ENCODE peak calls at places on chromosomes 16 and 17, in ten cellular contexts. One of them, this sample, is unnamed.

GRCh38 chr16:85903576-85903975 is 4.6 kb downstream of the IRF8 start:
- DNase-seq in A549: no peak
- DNase-seq in AG10803: no peak
- DNase-seq in PC-9: no peak
- DNase-seq in fibroblast of mammary gland: no peak
- DNase-seq in CD4-positive, CD25-positive, alpha-beta regulatory T cell: no peak
- DNase-seq in heart left ventricle: no peak
- DNase-seq in Jurkat, Clone E6-1: peak
- DNase-seq in right lobe of liver: no peak
- DNase-seq in transverse colon: no peak
- DNase-seq in this sample: no peak

GRCh38 chr16:19583665-19584300 is 28.3 kb downstream of the VPS35L start:
- DNase-seq in transverse colon: peak
- DNase-seq in A549: peak
- DNase-seq in AG10803: peak
- DNase-seq in fibroblast of mammary gland: peak
- DNase-seq in PC-9: peak
- DNase-seq in right lobe of liver: no peak
- DNase-seq in Jurkat, Clone E6-1: peak
- DNase-seq in CD4-positive, CD25-positive, alpha-beta regulatory T cell: peak
- DNase-seq in heart left ventricle: no peak
- DNase-seq in this sample: peak

GRCh38 chr16:53695070-53695469 is 8.6 kb downstream of the RPGRIP1L start:
- DNase-seq in A549: no peak
- DNase-seq in right lobe of liver: no peak
- DNase-seq in CD4-positive, CD25-positive, alpha-beta regulatory T cell: no peak
- DNase-seq in Jurkat, Clone E6-1: no peak
- DNase-seq in AG10803: peak
- DNase-seq in transverse colon: no peak
- DNase-seq in fibroblast of mammary gland: peak
- DNase-seq in heart left ventricle: no peak
- DNase-seq in PC-9: no peak
- DNase-seq in this sample: no peak

GRCh38 chr16:25838724-25839186 is 147.0 kb downstream of the HS3ST4 start:
- DNase-seq in transverse colon: peak
- DNase-seq in AG10803: peak
- DNase-seq in PC-9: peak
- DNase-seq in Jurkat, Clone E6-1: peak
- DNase-seq in CD4-positive, CD25-positive, alpha-beta regulatory T cell: peak
- DNase-seq in right lobe of liver: no peak
- DNase-seq in fibroblast of mammary gland: peak
- DNase-seq in A549: peak
- DNase-seq in heart left ventricle: no peak
- DNase-seq in this sample: peak

GRCh38 chr17:55265434-55266021 is 768 bp downstream of the HLF start:
- DNase-seq in right lobe of liver: no peak
- DNase-seq in heart left ventricle: no peak
- DNase-seq in Jurkat, Clone E6-1: no peak
- DNase-seq in PC-9: no peak
- DNase-seq in transverse colon: no peak
- DNase-seq in CD4-positive, CD25-positive, alpha-beta regulatory T cell: no peak
- DNase-seq in fibroblast of mammary gland: no peak
- DNase-seq in A549: no peak
- DNase-seq in AG10803: no peak
- DNase-seq in this sample: no peak

GRCh38 chr16:87860553-87861299 is 8.6 kb downstream of the SLC7A5 start:
- DNase-seq in AG10803: peak
- DNase-seq in CD4-positive, CD25-positive, alpha-beta regulatory T cell: no peak
- DNase-seq in fibroblast of mammary gland: peak
- DNase-seq in Jurkat, Clone E6-1: no peak
- DNase-seq in heart left ventricle: peak
- DNase-seq in transverse colon: no peak
- DNase-seq in right lobe of liver: no peak
- DNase-seq in PC-9: peak
- DNase-seq in A549: peak
- DNase-seq in this sample: no peak

GRCh38 chr17:78798695-78799559 is 16.9 kb upstream of the CYTH1 start:
- DNase-seq in right lobe of liver: no peak
- DNase-seq in Jurkat, Clone E6-1: no peak
- DNase-seq in fibroblast of mammary gland: peak
- DNase-seq in heart left ventricle: no peak
- DNase-seq in transverse colon: no peak
- DNase-seq in A549: peak
- DNase-seq in PC-9: no peak
- DNase-seq in CD4-positive, CD25-positive, alpha-beta regulatory T cell: peak
- DNase-seq in AG10803: peak
- DNase-seq in this sample: no peak

GRCh38 chr17:81427446-81428120 is 32.3 kb downstream of the BAHCC1 start:
- DNase-seq in heart left ventricle: peak
- DNase-seq in AG10803: no peak
- DNase-seq in fibroblast of mammary gland: no peak
- DNase-seq in Jurkat, Clone E6-1: no peak
- DNase-seq in A549: no peak
- DNase-seq in right lobe of liver: peak
- DNase-seq in CD4-positive, CD25-positive, alpha-beta regulatory T cell: no peak
- DNase-seq in PC-9: no peak
- DNase-seq in transverse colon: peak
- DNase-seq in this sample: no peak

GRCh38 chr17:81991684-81992513 is 14.5 kb downstream of the ASPSCR1 start:
- DNase-seq in AG10803: peak
- DNase-seq in Jurkat, Clone E6-1: no peak
- DNase-seq in CD4-positive, CD25-positive, alpha-beta regulatory T cell: no peak
- DNase-seq in transverse colon: peak
- DNase-seq in fibroblast of mammary gland: peak
- DNase-seq in PC-9: peak
- DNase-seq in A549: peak
- DNase-seq in right lobe of liver: peak
- DNase-seq in heart left ventricle: peak
- DNase-seq in this sample: peak

GRCh38 chr17:17944743-17945142 is 27.5 kb downstream of the TOM1L2 start:
- DNase-seq in A549: no peak
- DNase-seq in right lobe of liver: no peak
- DNase-seq in AG10803: no peak
- DNase-seq in CD4-positive, CD25-positive, alpha-beta regulatory T cell: no peak
- DNase-seq in fibroblast of mammary gland: no peak
- DNase-seq in heart left ventricle: no peak
- DNase-seq in PC-9: no peak
- DNase-seq in transverse colon: no peak
- DNase-seq in Jurkat, Clone E6-1: no peak
- DNase-seq in this sample: no peak

GRCh38 chr17:73539176-73539575 is 105.1 kb downstream of the SDK2 start:
- DNase-seq in PC-9: no peak
- DNase-seq in CD4-positive, CD25-positive, alpha-beta regulatory T cell: no peak
- DNase-seq in fibroblast of mammary gland: no peak
- DNase-seq in heart left ventricle: no peak
- DNase-seq in A549: no peak
- DNase-seq in AG10803: no peak
- DNase-seq in Jurkat, Clone E6-1: no peak
- DNase-seq in right lobe of liver: no peak
- DNase-seq in transverse colon: no peak
- DNase-seq in this sample: no peak

GRCh38 chr17:64264891-64265290 is 1.8 kb upstream of the TEX2 start:
- DNase-seq in PC-9: peak
- DNase-seq in Jurkat, Clone E6-1: no peak
- DNase-seq in A549: no peak
- DNase-seq in fibroblast of mammary gland: no peak
- DNase-seq in transverse colon: no peak
- DNase-seq in CD4-positive, CD25-positive, alpha-beta regulatory T cell: no peak
- DNase-seq in AG10803: no peak
- DNase-seq in heart left ventricle: no peak
- DNase-seq in right lobe of liver: no peak
- DNase-seq in this sample: no peak

GRCh38 chr16:83200005-83200779 is 573.4 kb downstream of the CDH13 start:
- DNase-seq in Jurkat, Clone E6-1: no peak
- DNase-seq in right lobe of liver: no peak
- DNase-seq in transverse colon: no peak
- DNase-seq in CD4-positive, CD25-positive, alpha-beta regulatory T cell: no peak
- DNase-seq in A549: peak
- DNase-seq in PC-9: no peak
- DNase-seq in heart left ventricle: no peak
- DNase-seq in fibroblast of mammary gland: peak
- DNase-seq in AG10803: peak
- DNase-seq in this sample: peak

GRCh38 chr17:68704897-68705296 is 103.7 kb upstream of the FAM20A start:
- DNase-seq in heart left ventricle: peak
- DNase-seq in A549: no peak
- DNase-seq in transverse colon: no peak
- DNase-seq in right lobe of liver: no peak
- DNase-seq in PC-9: no peak
- DNase-seq in Jurkat, Clone E6-1: no peak
- DNase-seq in CD4-positive, CD25-positive, alpha-beta regulatory T cell: no peak
- DNase-seq in fibroblast of mammary gland: peak
- DNase-seq in AG10803: peak
- DNase-seq in this sample: no peak
- H3K4me3 ChIP-seq in heart left ventricle: no peak
- H3K4me3 ChIP-seq in A549: no peak
- H3K4me3 ChIP-seq in transverse colon: no peak
- H3K4me3 ChIP-seq in right lobe of liver: no peak
- H3K4me3 ChIP-seq in PC-9: no peak
- H3K4me3 ChIP-seq in Jurkat, Clone E6-1: no peak
- H3K4me3 ChIP-seq in CD4-positive, CD25-positive, alpha-beta regulatory T cell: no peak
- H3K4me3 ChIP-seq in fibroblast of mammary gland: no peak
- H3K4me3 ChIP-seq in AG10803: peak
- H3K4me3 ChIP-seq in this sample: no peak

DNA sequence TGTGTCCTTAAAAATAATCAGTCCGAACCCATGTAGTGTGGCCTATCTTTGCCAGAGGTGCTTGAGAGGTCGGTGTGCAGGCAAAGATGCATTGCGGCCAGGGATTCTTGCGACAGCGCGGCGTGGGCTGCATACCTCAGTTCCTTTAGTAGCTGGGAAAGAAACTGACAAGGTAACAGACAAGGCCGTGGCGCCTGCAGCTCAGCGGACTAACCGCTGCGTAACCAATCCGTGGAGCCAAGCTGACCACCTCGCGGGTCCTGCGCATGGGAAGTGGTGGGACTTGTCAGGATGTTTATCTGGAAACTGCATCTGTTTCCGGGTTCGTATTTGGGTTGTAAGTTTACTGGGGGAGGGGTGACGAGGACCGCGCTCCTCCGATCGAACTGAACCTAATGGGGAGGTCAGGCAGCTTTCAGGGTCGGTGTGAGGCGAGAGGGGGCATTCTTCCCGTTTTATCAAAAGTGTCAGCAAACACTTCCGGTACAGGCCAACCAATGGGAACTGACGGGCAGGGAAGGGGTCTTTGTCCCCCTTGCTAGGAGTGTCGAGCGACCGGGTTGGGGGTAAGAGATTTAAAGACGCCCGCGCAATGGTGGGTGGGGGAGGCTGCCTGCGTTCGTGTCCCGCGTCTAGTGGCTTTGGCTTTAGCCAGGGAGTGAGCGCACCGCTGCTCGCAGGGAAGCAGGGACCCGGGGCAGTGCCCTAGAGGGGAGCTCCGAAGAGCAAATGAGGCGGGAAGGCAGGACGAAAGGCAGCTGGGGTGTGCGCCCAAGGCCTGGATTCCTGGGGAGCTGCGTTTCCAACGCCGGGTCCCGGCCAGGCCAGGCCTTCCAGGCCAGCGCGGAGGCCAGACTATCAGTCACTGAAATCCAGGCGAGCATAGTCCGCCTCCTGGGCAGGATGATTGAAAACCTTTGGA is 7.0 kb downstream of the IRX6 start:
- DNase-seq in CD4-positive, CD25-positive, alpha-beta regulatory T cell: no peak
- DNase-seq in fibroblast of mammary gland: no peak
- DNase-seq in AG10803: no peak
- DNase-seq in A549: no peak
- DNase-seq in right lobe of liver: no peak
- DNase-seq in transverse colon: no peak
- DNase-seq in Jurkat, Clone E6-1: no peak
- DNase-seq in heart left ventricle: no peak
- DNase-seq in PC-9: no peak
- DNase-seq in this sample: no peak
- H3K4me3 ChIP-seq in CD4-positive, CD25-positive, alpha-beta regulatory T cell: no peak
- H3K4me3 ChIP-seq in fibroblast of mammary gland: no peak
- H3K4me3 ChIP-seq in AG10803: no peak
- H3K4me3 ChIP-seq in A549: no peak
- H3K4me3 ChIP-seq in right lobe of liver: no peak
- H3K4me3 ChIP-seq in transverse colon: no peak
- H3K4me3 ChIP-seq in Jurkat, Clone E6-1: no peak
- H3K4me3 ChIP-seq in heart left ventricle: peak
- H3K4me3 ChIP-seq in PC-9: no peak
- H3K4me3 ChIP-seq in this sample: no peak

DNA sequence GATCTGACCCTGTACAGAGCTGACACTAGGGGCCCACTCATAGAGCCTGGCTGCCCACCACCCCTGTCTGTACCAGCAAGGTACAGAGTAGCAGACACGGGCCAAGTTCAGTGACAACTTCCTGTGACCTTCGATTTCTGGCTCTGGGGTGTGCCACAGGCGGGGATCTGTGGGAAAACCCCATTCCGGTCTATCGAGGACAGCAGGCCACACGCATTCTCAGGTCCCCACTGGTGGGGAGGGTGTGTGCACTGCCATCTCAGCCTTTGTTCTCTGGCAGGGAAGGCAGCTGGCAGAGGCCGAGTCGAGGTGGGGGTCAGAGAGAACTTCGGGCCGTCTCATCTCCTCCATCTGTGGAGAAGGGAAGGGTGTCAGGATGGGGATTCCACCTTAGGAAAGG is 10.0 kb downstream of the NLE1 start:
- DNase-seq in transverse colon: peak
- DNase-seq in PC-9: no peak
- DNase-seq in A549: no peak
- DNase-seq in AG10803: no peak
- DNase-seq in CD4-positive, CD25-positive, alpha-beta regulatory T cell: no peak
- DNase-seq in heart left ventricle: no peak
- DNase-seq in fibroblast of mammary gland: no peak
- DNase-seq in right lobe of liver: no peak
- DNase-seq in Jurkat, Clone E6-1: no peak
- DNase-seq in this sample: no peak
- H3K4me3 ChIP-seq in transverse colon: no peak
- H3K4me3 ChIP-seq in PC-9: no peak
- H3K4me3 ChIP-seq in A549: no peak
- H3K4me3 ChIP-seq in AG10803: no peak
- H3K4me3 ChIP-seq in CD4-positive, CD25-positive, alpha-beta regulatory T cell: no peak
- H3K4me3 ChIP-seq in heart left ventricle: no peak
- H3K4me3 ChIP-seq in fibroblast of mammary gland: no peak
- H3K4me3 ChIP-seq in right lobe of liver: no peak
- H3K4me3 ChIP-seq in Jurkat, Clone E6-1: no peak
- H3K4me3 ChIP-seq in this sample: no peak

DNA sequence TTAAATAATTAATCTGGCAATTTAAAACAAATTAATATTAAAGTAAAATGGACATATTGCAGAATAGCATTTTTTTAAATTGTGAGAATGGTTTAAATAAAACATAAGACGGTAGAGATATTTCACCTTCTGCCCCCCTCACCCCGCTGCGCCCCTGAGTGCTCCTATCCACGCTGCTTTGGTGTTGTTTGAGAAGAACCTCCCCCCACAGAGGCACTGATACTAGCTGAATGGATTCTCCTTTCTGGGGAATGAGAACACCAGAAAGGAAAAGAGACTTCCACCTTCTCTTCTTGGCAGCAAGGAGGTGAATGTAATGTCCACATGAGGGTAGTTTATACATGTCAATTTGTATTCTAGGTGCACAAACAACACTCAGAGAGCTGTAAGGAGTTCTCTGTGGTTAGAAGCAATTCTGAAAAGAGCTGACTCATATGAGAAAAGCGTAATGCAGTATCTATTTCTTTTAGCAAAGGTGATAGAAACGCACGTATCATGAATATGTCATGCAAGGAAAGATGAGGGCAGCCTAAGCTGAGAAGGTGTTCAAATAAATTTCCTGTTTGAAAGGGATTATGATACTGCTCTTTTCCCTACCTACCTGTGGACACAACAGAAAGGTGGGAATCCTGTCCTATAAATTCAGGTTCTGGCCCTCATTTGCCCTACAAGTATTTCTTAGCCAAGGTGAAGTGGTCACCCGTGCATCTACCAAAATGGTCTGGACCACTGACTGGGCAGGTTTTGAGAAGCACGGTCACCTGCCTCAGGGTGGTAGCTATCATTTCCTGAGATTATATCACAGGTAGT is 126.9 kb downstream of the PARN start:
- DNase-seq in right lobe of liver: no peak
- DNase-seq in CD4-positive, CD25-positive, alpha-beta regulatory T cell: no peak
- DNase-seq in transverse colon: no peak
- DNase-seq in heart left ventricle: no peak
- DNase-seq in A549: no peak
- DNase-seq in Jurkat, Clone E6-1: no peak
- DNase-seq in AG10803: peak
- DNase-seq in PC-9: peak
- DNase-seq in fibroblast of mammary gland: peak
- DNase-seq in this sample: no peak
- H3K4me3 ChIP-seq in right lobe of liver: no peak
- H3K4me3 ChIP-seq in CD4-positive, CD25-positive, alpha-beta regulatory T cell: no peak
- H3K4me3 ChIP-seq in transverse colon: no peak
- H3K4me3 ChIP-seq in heart left ventricle: no peak
- H3K4me3 ChIP-seq in A549: no peak
- H3K4me3 ChIP-seq in Jurkat, Clone E6-1: no peak
- H3K4me3 ChIP-seq in AG10803: no peak
- H3K4me3 ChIP-seq in PC-9: peak
- H3K4me3 ChIP-seq in fibroblast of mammary gland: no peak
- H3K4me3 ChIP-seq in this sample: no peak